ENCODE peak calls at places on chromosomes 6 and 20, in seven cellular contexts. M is DMS 273 treated with DMSO at 0.1 percent for 48 hours; Z is fibroblast of lung; E is WTC11; B is left colon; O is AG10803; K is activated naive CD4-positive, alpha-beta T cell. D is an unnamed sample.

GRCh38 chr20:15446373-15446772 is 1109.0 kb upstream of the FLRT3 start:
- DNase-seq in K (no peak), B (no peak), Z (peak), M (no peak), E (no peak), O (no peak), D (no peak)

GRCh38 chr6:149218915-149219314 is 98.6 kb upstream of the TAB2 start:
- DNase-seq in M (no peak), Z (no peak), O (no peak), B (no peak), E (no peak), K (no peak), D (no peak)

GRCh38 chr20:59994697-59995122 is 36.5 kb downstream of the CDH26 start:
- DNase-seq in K (no peak), B (peak), E (peak), Z (no peak), O (no peak), M (no peak), D (no peak)

GRCh38 chr20:12180107-12180661 is 262.5 kb downstream of the BTBD3 start:
- DNase-seq in E (no peak), B (no peak), Z (no peak), M (no peak), K (no peak), O (no peak), D (no peak)

GRCh38 chr6:144634371-144634770 is 349.2 kb downstream of the UTRN start:
- DNase-seq in O (no peak), M (no peak), B (no peak), Z (no peak), E (no peak), K (no peak), D (no peak)

GRCh38 chr6:78538002-78538401 is 329.3 kb upstream of the IRAK1BP1 start:
- DNase-seq in Z (peak), M (no peak), B (no peak), O (no peak), E (no peak), K (no peak), D (no peak)

GRCh38 chr20:10217517-10218410 is 866 bp upstream of the SNAP25 start:
- DNase-seq in Z (peak), K (no peak), M (no peak), O (peak), E (peak), B (no peak), D (peak)

GRCh38 chr6:55377150-55377549 is 49.9 kb downstream of the GFRAL start:
- DNase-seq in O (no peak), Z (no peak), M (no peak), B (no peak), E (no peak), K (no peak), D (no peak)

GRCh38 chr6:85797993-85798392 is 155.3 kb upstream of the SYNCRIP start:
- DNase-seq in O (no peak), Z (no peak), B (no peak), M (no peak), K (no peak), E (no peak), D (no peak)

GRCh38 chr20:36830791-36831691 is 44.9 kb upstream of the TLDC2 start:
- DNase-seq in E (no peak), Z (peak), O (peak), M (no peak), B (no peak), K (no peak), D (peak)

GRCh38 chr6:56851104-56851503 is 103.8 kb upstream of the BEND6 start:
- DNase-seq in E (peak), M (no peak), K (no peak), B (no peak), O (no peak), Z (peak), D (peak)

GRCh38 chr6:100460650-100461204 is 4.0 kb downstream of the SIM1 start:
- DNase-seq in B (no peak), O (peak), K (no peak), M (no peak), Z (no peak), E (peak), D (no peak)

GRCh38 chr20:36472656-36473071 is 68.7 kb upstream of the MYL9 start:
- DNase-seq in K (no peak), M (no peak), Z (peak), E (peak), B (peak), O (no peak), D (no peak)

GRCh38 chr6:6785163-6785521 is 196.6 kb downstream of the LY86 start:
- DNase-seq in O (no peak), Z (peak), E (no peak), K (no peak), M (no peak), B (no peak), D (no peak)